ENCODE peak calls at places on chromosome 2, in five cellular contexts. One of them, this sample, is unnamed.

GRCh38 chr2:230160112-230160660 is 59.6 kb downstream of the SP110 start:
- DNase-seq in fibroblast of the conjunctiva: peak
- DNase-seq in CD8-positive, alpha-beta memory T cell: peak
- DNase-seq in ecto neural progenitor cell: peak
- DNase-seq in GM12878: peak
- DNase-seq in this sample: peak

GRCh38 chr2:75560022-75560767 is 544 bp downstream of the EVA1A start:
- DNase-seq in fibroblast of the conjunctiva: no peak
- DNase-seq in CD8-positive, alpha-beta memory T cell: no peak
- DNase-seq in ecto neural progenitor cell: peak
- DNase-seq in GM12878: no peak
- DNase-seq in this sample: no peak

GRCh38 chr2:2768476-2768875 is 437.4 kb upstream of the MYT1L start:
- DNase-seq in fibroblast of the conjunctiva: no peak
- DNase-seq in CD8-positive, alpha-beta memory T cell: no peak
- DNase-seq in ecto neural progenitor cell: no peak
- DNase-seq in GM12878: no peak
- DNase-seq in this sample: no peak

GRCh38 chr2:133040175-133040574 is 370.2 kb upstream of the LYPD1 start:
- DNase-seq in fibroblast of the conjunctiva: no peak
- DNase-seq in CD8-positive, alpha-beta memory T cell: no peak
- DNase-seq in ecto neural progenitor cell: no peak
- DNase-seq in GM12878: no peak
- DNase-seq in this sample: no peak

GRCh38 chr2:5560981-5561380 is 131.2 kb upstream of the SOX11 start:
- DNase-seq in fibroblast of the conjunctiva: peak
- DNase-seq in CD8-positive, alpha-beta memory T cell: no peak
- DNase-seq in ecto neural progenitor cell: no peak
- DNase-seq in GM12878: no peak
- DNase-seq in this sample: no peak

GRCh38 chr2:25165992-25166618 is 2.3 kb downstream of the POMC start:
- DNase-seq in fibroblast of the conjunctiva: no peak
- DNase-seq in CD8-positive, alpha-beta memory T cell: no peak
- DNase-seq in ecto neural progenitor cell: peak
- DNase-seq in GM12878: peak
- DNase-seq in this sample: peak

GRCh38 chr2:120418174-120418787 is 72.3 kb downstream of the INHBB start:
- DNase-seq in fibroblast of the conjunctiva: no peak
- DNase-seq in CD8-positive, alpha-beta memory T cell: no peak
- DNase-seq in ecto neural progenitor cell: peak
- DNase-seq in GM12878: no peak
- DNase-seq in this sample: no peak

GRCh38 chr2:65350714-65351113 is 81.7 kb downstream of the SPRED2 start:
- DNase-seq in fibroblast of the conjunctiva: no peak
- DNase-seq in CD8-positive, alpha-beta memory T cell: no peak
- DNase-seq in ecto neural progenitor cell: no peak
- DNase-seq in GM12878: no peak
- DNase-seq in this sample: no peak

GRCh38 chr2:53913721-53914120 is 54.0 kb upstream of the GPR75 start:
- DNase-seq in fibroblast of the conjunctiva: peak
- DNase-seq in CD8-positive, alpha-beta memory T cell: no peak
- DNase-seq in ecto neural progenitor cell: no peak
- DNase-seq in GM12878: peak
- DNase-seq in this sample: no peak

GRCh38 chr2:58271826-58272225 is 30.7 kb upstream of the FANCL start:
- DNase-seq in fibroblast of the conjunctiva: no peak
- DNase-seq in CD8-positive, alpha-beta memory T cell: no peak
- DNase-seq in ecto neural progenitor cell: no peak
- DNase-seq in GM12878: no peak
- DNase-seq in this sample: no peak

GRCh38 chr2:211745295-211746097 is 793.1 kb downstream of the ERBB4 start:
- DNase-seq in fibroblast of the conjunctiva: peak
- DNase-seq in CD8-positive, alpha-beta memory T cell: no peak
- DNase-seq in ecto neural progenitor cell: peak
- DNase-seq in GM12878: no peak
- DNase-seq in this sample: no peak

This sample was measured in memory B cell.